ENCODE peak calls at places on chromosome 11, in seven cellular contexts. D is stomach, U is HCT116, G is K562, F is upper lobe of left lung, Y is sigmoid colon, K is endothelial cell of umbilical vein. J is an unnamed sample.

GRCh38 chr11:16792426-16792825 is 54.0 kb downstream of the C11orf58 start:
- DNase-seq in Y (no peak), G (no peak), F (no peak), U (no peak), K (peak), D (no peak), J (no peak)

GRCh38 chr11:34192481-34193401 is 87.3 kb downstream of the NAT10 start:
- DNase-seq in U (peak), Y (peak), F (no peak), G (no peak), D (peak), K (no peak), J (no peak)

GRCh38 chr11:43974830-43975229 is 32.4 kb downstream of the C11orf96 start:
- DNase-seq in K (no peak), G (no peak), F (no peak), D (no peak), U (no peak), Y (no peak), J (no peak)

GRCh38 chr11:22807855-22808558 is 21.6 kb downstream of the SVIP start:
- DNase-seq in F (no peak), K (peak), Y (no peak), U (no peak), D (no peak), G (no peak), J (no peak)

GRCh38 chr11:120612363-120613263 is 101.1 kb downstream of the GRIK4 start:
- DNase-seq in Y (no peak), D (peak), F (no peak), K (peak), G (no peak), U (no peak), J (peak)

GRCh38 chr11:1228183-1228821 is 5.4 kb downstream of the MUC5B start:
- DNase-seq in D (no peak), F (peak), G (no peak), Y (peak), K (no peak), U (no peak), J (peak)

GRCh38 chr11:10418950-10419310 is 36.1 kb upstream of the AMPD3 start:
- DNase-seq in G (no peak), F (no peak), K (no peak), D (no peak), Y (no peak), U (no peak), J (no peak)

GRCh38 chr11:125728969-125729368 is 17.1 kb upstream of the PATE1 start:
- DNase-seq in G (no peak), K (no peak), F (no peak), Y (no peak), D (no peak), U (no peak), J (no peak)

GRCh38 chr11:11512090-11512489 is 109.7 kb downstream of the GALNT18 start:
- DNase-seq in Y (no peak), U (no peak), D (no peak), G (no peak), F (no peak), K (no peak), J (no peak)

GRCh38 chr11:113818426-113818825 is 38.8 kb downstream of the CLDN25 start:
- DNase-seq in D (no peak), Y (no peak), K (no peak), F (no peak), U (no peak), G (no peak), J (no peak)

GRCh38 chr11:1073261-1073724 is 1.4 kb upstream of the MUC2 start:
- DNase-seq in Y (peak), U (peak), K (peak), G (no peak), D (peak), F (peak), J (no peak)

GRCh38 chr11:727859-728748 is 19.2 kb upstream of the TALDO1 start:
- DNase-seq in F (peak), G (peak), D (peak), K (peak), Y (peak), U (peak), J (peak)

GRCh38 chr11:72430743-72431570 is 3.4 kb downstream of the CLPB start:
- DNase-seq in Y (no peak), G (peak), D (peak), F (no peak), U (no peak), K (peak), J (no peak)

GRCh38 chr11:45150301-45150700 is 3.9 kb downstream of the PRDM11 start:
- DNase-seq in F (no peak), U (no peak), G (no peak), Y (no peak), D (no peak), K (no peak), J (no peak)

GRCh38 chr11:112321521-112322172 is 61.0 kb upstream of the PLET1 start:
- DNase-seq in U (peak), G (no peak), F (no peak), K (no peak), D (peak), Y (no peak), J (no peak)

GRCh38 chr11:22510010-22510409 is 115.6 kb downstream of the FANCF start:
- DNase-seq in Y (no peak), U (no peak), D (no peak), G (no peak), K (no peak), F (no peak), J (no peak)

GRCh38 chr11:11534981-11535380 is 86.8 kb downstream of the GALNT18 start:
- DNase-seq in Y (no peak), G (no peak), D (no peak), F (peak), K (no peak), U (no peak), J (no peak)

GRCh38 chr11:74380746-74381439 is 17.3 kb downstream of the PGM2L1 start:
- DNase-seq in G (no peak), D (peak), Y (no peak), K (no peak), U (no peak), F (no peak), J (no peak)

GRCh38 chr11:102832612-102833011 is 10.8 kb downstream of the MMP3 start:
- DNase-seq in D (no peak), Y (no peak), K (no peak), G (no peak), F (no peak), U (no peak), J (no peak)

GRCh38 chr11:88520391-88520790 is 182.9 kb upstream of the CTSC start:
- DNase-seq in Y (no peak), K (no peak), D (no peak), U (no peak), G (no peak), F (no peak), J (no peak)

GRCh38 chr11:75557649-75558494 is 4.2 kb upstream of the SERPINH1 start:
- DNase-seq in G (no peak), U (no peak), K (peak), F (peak), D (no peak), Y (peak), J (no peak)

GRCh38 chr11:124745835-124746620 is 6.0 kb downstream of the VSIG2 start:
- DNase-seq in Y (no peak), G (no peak), D (no peak), K (no peak), F (peak), U (no peak), J (peak)

GRCh38 chr11:118532852-118533768 is 2.1 kb downstream of the TMEM25 start:
- DNase-seq in Y (no peak), D (no peak), G (no peak), K (no peak), U (no peak), F (peak), J (no peak)

GRCh38 chr11:67996622-67997459 is 7.1 kb downstream of the UNC93B1 start:
- DNase-seq in F (peak), K (peak), G (peak), D (peak), U (peak), Y (no peak), J (peak)

GRCh38 chr11:1934326-1935155 is 12.6 kb upstream of the MRPL23 start:
- DNase-seq in D (no peak), Y (no peak), K (no peak), G (no peak), F (peak), U (no peak), J (peak)

GRCh38 chr11:31958086-31958735 is 132.7 kb upstream of the RCN1 start:
- DNase-seq in U (peak), Y (no peak), K (peak), D (peak), F (peak), G (peak), J (peak)

GRCh38 chr11:124198852-124199389 is 15.8 kb downstream of the OR10D3 start:
- DNase-seq in Y (no peak), K (no peak), U (no peak), G (no peak), D (no peak), F (no peak), J (no peak)

GRCh38 chr11:2092464-2092910 is 46.7 kb downstream of the IGF2 start:
- DNase-seq in U (no peak), Y (peak), F (peak), G (no peak), D (no peak), K (no peak), J (no peak)

GRCh38 chr11:130765369-130765768 is 150.9 kb downstream of the SNX19 start:
- DNase-seq in D (no peak), U (no peak), F (no peak), G (no peak), K (no peak), Y (no peak), J (no peak)

GRCh38 chr11:88402784-88403183 is 65.2 kb upstream of the CTSC start:
- DNase-seq in K (no peak), G (no peak), U (no peak), F (no peak), D (no peak), Y (no peak), J (no peak)

GRCh38 chr11:119486691-119487259 is 63.8 kb upstream of the THY1 start:
- DNase-seq in G (no peak), D (peak), F (no peak), U (no peak), K (no peak), Y (peak), J (no peak)

GRCh38 chr11:8227156-8228152 is 36.2 kb downstream of the LMO1 start:
- DNase-seq in K (no peak), G (no peak), D (no peak), Y (no peak), F (no peak), U (no peak), J (no peak)

GRCh38 chr11:80816966-80817365 is 1376.1 kb upstream of the TENM4 start:
- DNase-seq in U (no peak), K (peak), F (no peak), D (no peak), G (no peak), Y (no peak), J (no peak)

DNA sequence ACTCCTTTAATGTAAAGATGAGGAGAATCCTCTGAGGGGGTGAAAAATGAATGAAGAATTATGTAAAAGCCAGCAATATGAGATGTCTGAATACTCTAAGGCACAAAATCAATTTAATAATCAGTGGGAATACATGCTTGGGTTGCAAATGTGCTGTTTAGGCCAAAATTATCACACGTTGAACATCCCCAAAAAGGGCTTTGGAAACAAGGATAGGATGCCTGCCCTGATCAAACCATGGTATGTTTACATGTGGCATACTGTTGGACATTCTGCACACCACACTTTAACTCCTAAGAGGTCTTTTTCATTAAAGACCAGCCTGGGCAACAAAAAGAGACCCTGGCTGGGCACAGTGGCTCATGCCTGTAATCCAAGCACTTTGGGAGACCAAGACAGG is 26.3 kb downstream of the F2 start:
- DNase-seq in F (no peak), Y (no peak), U (no peak), K (no peak), D (no peak), G (no peak), J (no peak)
- TF ChIP-seq POLR2A in F (no peak), Y (no peak), U (no peak), K (no peak), D (no peak), G (no peak), J (no peak)

GRCh38 chr11:62854013-62854824 is 14.8 kb upstream of the WDR74 start:
- DNase-seq in K (no peak), U (no peak), D (no peak), F (no peak), G (peak), Y (no peak), J (no peak)

GRCh38 chr11:62850911-62851806 is 11.8 kb upstream of the WDR74 start:
- DNase-seq in F (no peak), U (peak), G (no peak), Y (no peak), D (no peak), K (no peak), J (no peak)

GRCh38 chr11:62852523-62853188 is 13.3 kb upstream of the WDR74 start:
- DNase-seq in U (no peak), F (no peak), D (no peak), G (no peak), K (no peak), Y (no peak), J (no peak)

GRCh38 chr11:62853279-62853965 is 14.0 kb upstream of the WDR74 start:
- DNase-seq in K (no peak), G (no peak), D (no peak), F (no peak), U (no peak), Y (no peak), J (no peak)

DNA sequence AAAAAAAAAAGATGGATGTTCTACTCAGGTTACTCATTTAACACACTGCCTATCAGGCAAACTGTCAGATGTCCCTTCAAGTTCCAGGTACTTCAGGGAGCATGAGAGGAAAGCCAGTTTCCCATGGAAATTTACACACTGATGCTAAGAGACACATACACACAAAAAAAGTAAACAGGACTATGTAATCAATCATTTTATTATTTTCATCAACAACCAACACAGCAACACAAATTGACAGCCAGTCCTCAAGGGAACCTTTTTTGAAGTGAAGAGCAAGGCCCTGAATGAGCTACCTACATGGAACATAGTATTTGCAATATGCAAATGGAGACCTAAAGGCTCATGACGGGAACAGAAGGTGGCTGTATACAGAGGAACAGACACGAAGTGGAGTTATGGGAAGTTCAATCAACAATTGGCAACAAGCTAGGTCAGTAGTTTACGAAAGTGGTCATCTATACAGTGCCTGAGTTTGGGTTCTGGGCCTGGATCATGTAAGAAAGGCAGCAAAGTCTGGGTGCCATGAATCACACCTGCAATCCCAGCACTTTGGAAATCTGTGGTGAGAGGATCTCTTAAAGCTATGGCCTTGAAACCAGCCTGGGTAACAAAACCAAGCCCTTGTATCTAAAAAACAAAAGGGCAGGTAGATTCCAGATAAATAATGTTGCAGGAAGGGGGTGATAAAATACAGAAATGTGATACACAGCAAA is 12.6 kb upstream of the WDR74 start:
- DNase-seq in K (no peak), G (no peak), F (no peak), U (no peak), D (no peak), Y (no peak), J (no peak)
- TF ChIP-seq POLR2AphosphoS5 in K (peak), G (peak), F (no peak), U (no peak), D (no peak), Y (no peak), J (peak)

GRCh38 chr11:35403765-35404396 is 15.5 kb downstream of the SLC1A2 start:
- DNase-seq in G (no peak), K (no peak), F (no peak), U (no peak), D (no peak), Y (no peak), J (no peak)

GRCh38 chr11:35402751-35403454 is 16.5 kb downstream of the SLC1A2 start:
- DNase-seq in U (no peak), K (no peak), G (no peak), Y (no peak), F (no peak), D (no peak), J (no peak)

GRCh38 chr11:35398881-35399280 is 20.5 kb downstream of the SLC1A2 start:
- DNase-seq in K (no peak), F (no peak), D (no peak), G (no peak), U (no peak), Y (no peak), J (no peak)

GRCh38 chr11:35407041-35407440 is 12.3 kb downstream of the SLC1A2 start:
- DNase-seq in G (no peak), Y (no peak), U (no peak), D (no peak), K (no peak), F (no peak), J (no peak)

GRCh38 chr11:35404397-35404775 is 15.0 kb downstream of the SLC1A2 start:
- DNase-seq in Y (no peak), D (peak), U (no peak), G (peak), F (no peak), K (peak), J (no peak)
- TF ChIP-seq POLR2A in Y (no peak), D (no peak), U (no peak), G (no peak), F (no peak), K (no peak), J (no peak)

GRCh38 chr11:65538915-65539374 is 14.1 kb downstream of the SCYL1 start:
- DNase-seq in G (no peak), U (no peak), D (no peak), F (peak), K (no peak), Y (no peak), J (no peak)

GRCh38 chr11:65538232-65538914 is 13.5 kb downstream of the SCYL1 start:
- DNase-seq in K (no peak), U (no peak), Y (peak), F (peak), G (no peak), D (no peak), J (no peak)

GRCh38 chr11:65541093-65542010 is 16.5 kb downstream of the SCYL1 start:
- DNase-seq in D (no peak), Y (peak), U (no peak), K (peak), F (no peak), G (no peak), J (no peak)

GRCh38 chr11:65539401-65540289 is 14.8 kb downstream of the SCYL1 start:
- DNase-seq in K (no peak), U (peak), F (peak), D (peak), G (no peak), Y (peak), J (peak)

DNA sequence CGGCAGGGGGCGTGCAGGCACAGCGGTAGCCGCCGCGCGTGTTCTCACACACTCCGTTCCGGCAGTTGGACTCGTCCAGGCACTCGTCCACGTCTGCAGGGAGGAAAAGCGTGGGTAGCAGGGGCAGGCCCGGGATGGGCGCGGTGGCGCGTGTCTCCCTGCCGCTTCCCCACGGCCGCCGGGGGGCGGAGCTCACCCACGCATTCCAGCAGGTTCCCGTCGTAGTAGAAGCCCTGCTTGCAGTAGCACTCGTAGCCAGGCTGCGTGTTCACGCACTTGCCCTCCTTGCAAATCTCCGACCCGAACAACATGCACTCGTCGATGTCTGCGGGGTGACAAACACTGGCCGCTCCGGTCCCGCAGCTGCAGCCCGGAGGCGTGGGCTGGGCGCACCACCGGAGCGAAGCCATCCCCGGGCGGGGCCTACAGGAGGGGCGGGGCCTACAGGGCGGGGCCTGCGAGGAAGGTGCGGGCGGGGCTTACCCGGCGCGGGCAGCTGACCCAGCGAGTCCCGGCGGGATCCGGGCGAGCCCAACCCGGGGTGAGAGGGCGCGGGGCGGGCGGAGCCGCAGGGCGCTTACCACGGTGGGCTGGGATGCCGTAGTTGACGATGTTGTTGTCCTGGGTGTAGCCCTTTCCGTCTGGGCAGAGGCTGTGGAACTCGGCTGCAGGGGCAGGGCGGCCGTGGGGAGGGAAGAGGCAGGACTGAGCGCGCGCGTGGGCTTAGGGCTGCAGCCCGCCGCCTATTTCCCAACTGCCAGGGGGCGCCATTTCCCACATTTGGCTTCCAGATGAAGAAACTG is 15.6 kb downstream of the SCYL1 start:
- DNase-seq in D (peak), G (peak), Y (peak), U (peak), K (peak), F (peak), J (peak)
- TF ChIP-seq POLR2AphosphoS5 in D (peak), G (no peak), Y (peak), U (peak), K (peak), F (peak), J (no peak)

DNA sequence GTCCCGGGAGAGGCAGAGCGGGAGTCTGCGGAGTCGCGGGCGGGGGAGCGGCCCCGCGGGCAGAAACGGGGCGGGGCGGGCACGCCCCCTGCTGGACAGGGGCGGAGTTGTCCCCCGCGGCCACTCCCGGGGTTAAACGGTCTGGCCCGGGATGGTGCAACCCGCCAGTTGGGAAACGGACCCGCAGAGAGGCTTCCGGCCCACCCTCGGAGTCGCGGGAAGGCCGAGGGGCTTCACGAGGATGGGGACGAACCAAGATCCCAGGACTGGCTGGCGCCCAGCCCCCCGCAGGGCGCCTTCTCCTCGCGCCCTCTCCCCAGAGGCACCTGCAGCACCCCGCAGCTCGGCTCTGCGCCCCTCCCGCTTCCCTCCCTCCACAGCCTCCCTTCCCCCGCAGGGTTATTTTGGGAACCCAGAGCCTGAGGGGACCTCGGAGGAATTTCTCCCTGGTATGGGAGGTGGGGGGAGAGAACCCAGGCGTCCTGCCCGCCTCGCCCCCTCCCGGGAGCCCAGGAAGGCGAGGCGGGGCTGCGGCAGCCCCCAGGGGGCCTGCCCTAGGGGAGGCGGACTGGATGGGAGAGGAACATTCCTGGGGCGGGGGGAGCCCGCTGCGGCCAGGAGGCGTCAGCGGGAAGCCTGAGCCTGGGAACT is 877 bp downstream of the RASGRP2 start:
- DNase-seq in G (peak), U (no peak), K (peak), F (peak), Y (peak), D (peak), J (peak)
- TF ChIP-seq POLR2A in G (no peak), U (peak), K (no peak), F (no peak), Y (no peak), D (no peak), J (no peak)